ENCODE peak calls at places on chromosomes 2 and 18, in four cellular contexts. B is NCI-H524; X is NCI-H1092 treated with DMSO at 0.1 percent for 48 hours; V is activated CD8-positive, alpha-beta memory T cell treated with anti-CD3 and anti-CD28 coated beads, Interleukin-2, amount 50 U/mL, for 48 hours. J is an unnamed sample.

GRCh38 chr18:59988098-59988706 is 88.4 kb downstream of the PMAIP1 start:
- DNase-seq in B (peak), X (peak), V (peak), J (peak)

GRCh38 chr2:134623796-134624195 is 95.0 kb downstream of the TMEM163 start:
- DNase-seq in B (no peak), X (no peak), V (no peak), J (no peak)

GRCh38 chr2:234732404-234733092 is 219.3 kb upstream of the SH3BP4 start:
- DNase-seq in B (no peak), X (no peak), V (no peak), J (no peak)

GRCh38 chr18:7876354-7876753 is 309.2 kb downstream of the PTPRM start:
- DNase-seq in B (no peak), X (no peak), V (no peak), J (no peak)

GRCh38 chr2:33051586-33052385 is 105.0 kb downstream of the LTBP1 start:
- DNase-seq in B (no peak), X (no peak), V (no peak), J (no peak)

GRCh38 chr2:175844169-175844568 is 157.9 kb downstream of the LNPK start:
- DNase-seq in B (no peak), X (no peak), V (no peak), J (no peak)

GRCh38 chr2:173750332-173750731 is 214.8 kb downstream of the SP3 start:
- DNase-seq in B (peak), X (peak), V (no peak), J (no peak)

GRCh38 chr2:197705143-197705911 is at the start of gene MARS2:
- DNase-seq in B (peak), X (peak), V (peak), J (peak)

GRCh38 chr2:74887961-74888670 is 54.2 kb downstream of the HK2 start:
- DNase-seq in B (no peak), X (no peak), V (no peak), J (peak)

GRCh38 chr2:172461591-172462392 is 34.4 kb downstream of the ITGA6 start:
- DNase-seq in B (peak), X (peak), V (peak), J (peak)